ENCODE peak calls at places on chromosomes 3 and 15, in ten cellular contexts. One of them, this sample, is unnamed.
A peak's percentile ranks its signal among the peaks of the same experiment; 100 is the strongest.

GRCh38 chr3:42758126-42758525 is 14.9 kb downstream of the CCDC13 start:
- DNase-seq in endothelial cell: no peak
- DNase-seq in colonic mucosa: no peak
- DNase-seq in central memory CD4-positive, alpha-beta T cell: no peak
- DNase-seq in stimulated activated CD4-positive, alpha-beta T cell treated with anti-CD3 and anti-CD28 coated beads, Interleukin-2, amount 100 ng/mL, for 48 hours: no peak
- DNase-seq in nephron progenitor cell: no peak
- DNase-seq in activated CD4-positive, alpha-beta memory T cell treated with anti-CD3 and anti-CD28 coated beads, Interleukin-2, amount 10 ng/mL, durations not matched to agents 7 days and 5 days: no peak
- DNase-seq in right lobe of liver: peak; percentile 39
- DNase-seq in endodermal cell: peak; percentile 32
- DNase-seq in astrocyte of the cerebellum: no peak
- DNase-seq in this sample: no peak

GRCh38 chr3:196138464-196138863 is 56.6 kb upstream of the TFRC start:
- DNase-seq in endothelial cell: no peak
- DNase-seq in central memory CD4-positive, alpha-beta T cell: no peak
- DNase-seq in endodermal cell: no peak
- DNase-seq in stimulated activated CD4-positive, alpha-beta T cell treated with anti-CD3 and anti-CD28 coated beads, Interleukin-2, amount 100 ng/mL, for 48 hours: no peak
- DNase-seq in nephron progenitor cell: no peak
- DNase-seq in colonic mucosa: no peak
- DNase-seq in right lobe of liver: peak; percentile 73
- DNase-seq in astrocyte of the cerebellum: no peak
- DNase-seq in activated CD4-positive, alpha-beta memory T cell treated with anti-CD3 and anti-CD28 coated beads, Interleukin-2, amount 10 ng/mL, durations not matched to agents 7 days and 5 days: no peak
- DNase-seq in this sample: no peak

GRCh38 chr15:80509800-80510199 is 105.6 kb downstream of the ARNT2 start:
- DNase-seq in endothelial cell: no peak
- DNase-seq in central memory CD4-positive, alpha-beta T cell: no peak
- DNase-seq in activated CD4-positive, alpha-beta memory T cell treated with anti-CD3 and anti-CD28 coated beads, Interleukin-2, amount 10 ng/mL, durations not matched to agents 7 days and 5 days: no peak
- DNase-seq in colonic mucosa: no peak
- DNase-seq in nephron progenitor cell: no peak
- DNase-seq in astrocyte of the cerebellum: no peak
- DNase-seq in right lobe of liver: no peak
- DNase-seq in endodermal cell: no peak
- DNase-seq in stimulated activated CD4-positive, alpha-beta T cell treated with anti-CD3 and anti-CD28 coated beads, Interleukin-2, amount 100 ng/mL, for 48 hours: no peak
- DNase-seq in this sample: no peak

GRCh38 chr3:101433652-101434051 is 79.4 kb downstream of the SENP7 start:
- DNase-seq in nephron progenitor cell: no peak
- DNase-seq in endodermal cell: no peak
- DNase-seq in right lobe of liver: no peak
- DNase-seq in central memory CD4-positive, alpha-beta T cell: no peak
- DNase-seq in stimulated activated CD4-positive, alpha-beta T cell treated with anti-CD3 and anti-CD28 coated beads, Interleukin-2, amount 100 ng/mL, for 48 hours: no peak
- DNase-seq in colonic mucosa: no peak
- DNase-seq in endothelial cell: no peak
- DNase-seq in astrocyte of the cerebellum: no peak
- DNase-seq in activated CD4-positive, alpha-beta memory T cell treated with anti-CD3 and anti-CD28 coated beads, Interleukin-2, amount 10 ng/mL, durations not matched to agents 7 days and 5 days: no peak
- DNase-seq in this sample: no peak

GRCh38 chr15:57890351-57890750 is 175.2 kb downstream of the ALDH1A2 start:
- DNase-seq in nephron progenitor cell: no peak
- DNase-seq in right lobe of liver: no peak
- DNase-seq in endodermal cell: no peak
- DNase-seq in astrocyte of the cerebellum: no peak
- DNase-seq in central memory CD4-positive, alpha-beta T cell: no peak
- DNase-seq in colonic mucosa: no peak
- DNase-seq in endothelial cell: no peak
- DNase-seq in stimulated activated CD4-positive, alpha-beta T cell treated with anti-CD3 and anti-CD28 coated beads, Interleukin-2, amount 100 ng/mL, for 48 hours: no peak
- DNase-seq in activated CD4-positive, alpha-beta memory T cell treated with anti-CD3 and anti-CD28 coated beads, Interleukin-2, amount 10 ng/mL, durations not matched to agents 7 days and 5 days: no peak
- DNase-seq in this sample: no peak

GRCh38 chr3:47000198-47000815 is 20.8 kb downstream of the NBEAL2 start:
- DNase-seq in stimulated activated CD4-positive, alpha-beta T cell treated with anti-CD3 and anti-CD28 coated beads, Interleukin-2, amount 100 ng/mL, for 48 hours: no peak
- DNase-seq in endodermal cell: no peak
- DNase-seq in astrocyte of the cerebellum: no peak
- DNase-seq in nephron progenitor cell: no peak
- DNase-seq in colonic mucosa: no peak
- DNase-seq in right lobe of liver: no peak
- DNase-seq in activated CD4-positive, alpha-beta memory T cell treated with anti-CD3 and anti-CD28 coated beads, Interleukin-2, amount 10 ng/mL, durations not matched to agents 7 days and 5 days: no peak
- DNase-seq in central memory CD4-positive, alpha-beta T cell: no peak
- DNase-seq in endothelial cell: no peak
- DNase-seq in this sample: no peak

GRCh38 chr15:28184166-28184565 is 85.1 kb upstream of the OCA2 start:
- DNase-seq in endothelial cell: no peak
- DNase-seq in astrocyte of the cerebellum: peak; percentile 8
- DNase-seq in central memory CD4-positive, alpha-beta T cell: no peak
- DNase-seq in right lobe of liver: no peak
- DNase-seq in stimulated activated CD4-positive, alpha-beta T cell treated with anti-CD3 and anti-CD28 coated beads, Interleukin-2, amount 100 ng/mL, for 48 hours: no peak
- DNase-seq in activated CD4-positive, alpha-beta memory T cell treated with anti-CD3 and anti-CD28 coated beads, Interleukin-2, amount 10 ng/mL, durations not matched to agents 7 days and 5 days: no peak
- DNase-seq in nephron progenitor cell: no peak
- DNase-seq in endodermal cell: no peak
- DNase-seq in colonic mucosa: no peak
- DNase-seq in this sample: no peak

GRCh38 chr3:64158334-64158733 is 66.9 kb downstream of the PRICKLE2 start:
- DNase-seq in activated CD4-positive, alpha-beta memory T cell treated with anti-CD3 and anti-CD28 coated beads, Interleukin-2, amount 10 ng/mL, durations not matched to agents 7 days and 5 days: no peak
- DNase-seq in endothelial cell: no peak
- DNase-seq in central memory CD4-positive, alpha-beta T cell: no peak
- DNase-seq in stimulated activated CD4-positive, alpha-beta T cell treated with anti-CD3 and anti-CD28 coated beads, Interleukin-2, amount 100 ng/mL, for 48 hours: no peak
- DNase-seq in endodermal cell: no peak
- DNase-seq in colonic mucosa: peak; percentile 53
- DNase-seq in astrocyte of the cerebellum: no peak
- DNase-seq in nephron progenitor cell: no peak
- DNase-seq in right lobe of liver: no peak
- DNase-seq in this sample: no peak

GRCh38 chr3:189338366-189338765 is 166.6 kb downstream of the TPRG1 start:
- DNase-seq in endodermal cell: no peak
- DNase-seq in activated CD4-positive, alpha-beta memory T cell treated with anti-CD3 and anti-CD28 coated beads, Interleukin-2, amount 10 ng/mL, durations not matched to agents 7 days and 5 days: no peak
- DNase-seq in stimulated activated CD4-positive, alpha-beta T cell treated with anti-CD3 and anti-CD28 coated beads, Interleukin-2, amount 100 ng/mL, for 48 hours: no peak
- DNase-seq in colonic mucosa: no peak
- DNase-seq in right lobe of liver: no peak
- DNase-seq in endothelial cell: no peak
- DNase-seq in astrocyte of the cerebellum: peak; percentile 5
- DNase-seq in central memory CD4-positive, alpha-beta T cell: no peak
- DNase-seq in nephron progenitor cell: no peak
- DNase-seq in this sample: no peak

GRCh38 chr3:124701687-124702086 is 28.6 kb upstream of the UMPS start:
- DNase-seq in nephron progenitor cell: no peak
- DNase-seq in astrocyte of the cerebellum: peak; percentile 63
- DNase-seq in central memory CD4-positive, alpha-beta T cell: no peak
- DNase-seq in endodermal cell: no peak
- DNase-seq in endothelial cell: no peak
- DNase-seq in colonic mucosa: no peak
- DNase-seq in stimulated activated CD4-positive, alpha-beta T cell treated with anti-CD3 and anti-CD28 coated beads, Interleukin-2, amount 100 ng/mL, for 48 hours: no peak
- DNase-seq in activated CD4-positive, alpha-beta memory T cell treated with anti-CD3 and anti-CD28 coated beads, Interleukin-2, amount 10 ng/mL, durations not matched to agents 7 days and 5 days: no peak
- DNase-seq in right lobe of liver: no peak
- DNase-seq in this sample: no peak

GRCh38 chr3:44903314-44903713 is 28.9 kb downstream of the TGM4 start:
- DNase-seq in right lobe of liver: no peak
- DNase-seq in endothelial cell: no peak
- DNase-seq in activated CD4-positive, alpha-beta memory T cell treated with anti-CD3 and anti-CD28 coated beads, Interleukin-2, amount 10 ng/mL, durations not matched to agents 7 days and 5 days: no peak
- DNase-seq in nephron progenitor cell: no peak
- DNase-seq in colonic mucosa: no peak
- DNase-seq in stimulated activated CD4-positive, alpha-beta T cell treated with anti-CD3 and anti-CD28 coated beads, Interleukin-2, amount 100 ng/mL, for 48 hours: no peak
- DNase-seq in astrocyte of the cerebellum: no peak
- DNase-seq in endodermal cell: no peak
- DNase-seq in central memory CD4-positive, alpha-beta T cell: no peak
- DNase-seq in this sample: no peak

GRCh38 chr3:24373198-24373959 is 121.3 kb downstream of the THRB start:
- DNase-seq in astrocyte of the cerebellum: no peak
- DNase-seq in stimulated activated CD4-positive, alpha-beta T cell treated with anti-CD3 and anti-CD28 coated beads, Interleukin-2, amount 100 ng/mL, for 48 hours: no peak
- DNase-seq in endodermal cell: no peak
- DNase-seq in activated CD4-positive, alpha-beta memory T cell treated with anti-CD3 and anti-CD28 coated beads, Interleukin-2, amount 10 ng/mL, durations not matched to agents 7 days and 5 days: no peak
- DNase-seq in nephron progenitor cell: no peak
- DNase-seq in central memory CD4-positive, alpha-beta T cell: no peak
- DNase-seq in colonic mucosa: peak; percentile 52
- DNase-seq in right lobe of liver: peak; percentile 80
- DNase-seq in endothelial cell: no peak
- DNase-seq in this sample: no peak

GRCh38 chr15:59838900-59839299 is 149.8 kb upstream of the BNIP2 start:
- DNase-seq in activated CD4-positive, alpha-beta memory T cell treated with anti-CD3 and anti-CD28 coated beads, Interleukin-2, amount 10 ng/mL, durations not matched to agents 7 days and 5 days: no peak
- DNase-seq in central memory CD4-positive, alpha-beta T cell: no peak
- DNase-seq in right lobe of liver: no peak
- DNase-seq in endodermal cell: no peak
- DNase-seq in endothelial cell: no peak
- DNase-seq in astrocyte of the cerebellum: no peak
- DNase-seq in stimulated activated CD4-positive, alpha-beta T cell treated with anti-CD3 and anti-CD28 coated beads, Interleukin-2, amount 100 ng/mL, for 48 hours: no peak
- DNase-seq in nephron progenitor cell: no peak
- DNase-seq in colonic mucosa: no peak
- DNase-seq in this sample: no peak

GRCh38 chr3:70876154-70876553 is 563.7 kb upstream of the MDFIC2 start:
- DNase-seq in central memory CD4-positive, alpha-beta T cell: no peak
- DNase-seq in endothelial cell: no peak
- DNase-seq in astrocyte of the cerebellum: no peak
- DNase-seq in endodermal cell: no peak
- DNase-seq in colonic mucosa: no peak
- DNase-seq in activated CD4-positive, alpha-beta memory T cell treated with anti-CD3 and anti-CD28 coated beads, Interleukin-2, amount 10 ng/mL, durations not matched to agents 7 days and 5 days: no peak
- DNase-seq in nephron progenitor cell: no peak
- DNase-seq in stimulated activated CD4-positive, alpha-beta T cell treated with anti-CD3 and anti-CD28 coated beads, Interleukin-2, amount 100 ng/mL, for 48 hours: no peak
- DNase-seq in right lobe of liver: no peak
- DNase-seq in this sample: no peak

GRCh38 chr3:144112437-144112836 is 140.8 kb downstream of the DIPK2A start:
- DNase-seq in nephron progenitor cell: no peak
- DNase-seq in activated CD4-positive, alpha-beta memory T cell treated with anti-CD3 and anti-CD28 coated beads, Interleukin-2, amount 10 ng/mL, durations not matched to agents 7 days and 5 days: no peak
- DNase-seq in stimulated activated CD4-positive, alpha-beta T cell treated with anti-CD3 and anti-CD28 coated beads, Interleukin-2, amount 100 ng/mL, for 48 hours: no peak
- DNase-seq in colonic mucosa: no peak
- DNase-seq in endothelial cell: no peak
- DNase-seq in right lobe of liver: no peak
- DNase-seq in central memory CD4-positive, alpha-beta T cell: no peak
- DNase-seq in endodermal cell: no peak
- DNase-seq in astrocyte of the cerebellum: no peak
- DNase-seq in this sample: no peak

GRCh38 chr3:51982352-51982837 is 940 bp upstream of the ACY1 start:
- DNase-seq in colonic mucosa: peak; percentile 83
- DNase-seq in astrocyte of the cerebellum: no peak
- DNase-seq in stimulated activated CD4-positive, alpha-beta T cell treated with anti-CD3 and anti-CD28 coated beads, Interleukin-2, amount 100 ng/mL, for 48 hours: no peak
- DNase-seq in right lobe of liver: peak; percentile 91
- DNase-seq in activated CD4-positive, alpha-beta memory T cell treated with anti-CD3 and anti-CD28 coated beads, Interleukin-2, amount 10 ng/mL, durations not matched to agents 7 days and 5 days: peak; percentile 45
- DNase-seq in nephron progenitor cell: no peak
- DNase-seq in endothelial cell: peak; percentile 54
- DNase-seq in endodermal cell: peak; percentile 88
- DNase-seq in central memory CD4-positive, alpha-beta T cell: no peak
- DNase-seq in this sample: no peak

This sample was measured in KG1.